ENCODE peak calls at places on chromosomes 3 and 15, in seven cellular contexts. A, T, Q, G, M, R and K are unnamed samples.

GRCh38 chr3:188264231-188265213 is 110.6 kb downstream of the LPP start:
- DNase-seq in A (no peak), T (no peak), Q (no peak), G (no peak), M (no peak), R (no peak), K (no peak)

GRCh38 chr15:66224946-66225345 is 28.6 kb downstream of the MEGF11 start:
- DNase-seq in A (no peak), T (no peak), Q (no peak), G (no peak), M (no peak), R (no peak), K (no peak)

GRCh38 chr3:38491215-38491614 is 4.9 kb upstream of the EXOG start:
- DNase-seq in A (no peak), T (no peak), Q (no peak), G (no peak), M (no peak), R (no peak), K (no peak)

GRCh38 chr3:109930592-109930991 is 593.2 kb upstream of the DPPA4 start:
- DNase-seq in A (peak; percentile 6), T (no peak), Q (no peak), G (no peak), M (no peak), R (no peak), K (no peak)

GRCh38 chr3:39166134-39166710 is 12.8 kb upstream of the CSRNP1 start:
- DNase-seq in A (peak; percentile 94), T (no peak), Q (peak; percentile 59), G (peak; percentile 83), M (no peak), R (no peak), K (peak; percentile 81)

GRCh38 chr3:17894434-17895060 is 152.1 kb upstream of the TBC1D5 start:
- DNase-seq in A (peak; percentile 75), T (no peak), Q (peak; percentile 1), G (peak; percentile 90), M (no peak), R (no peak), K (peak; percentile 10)

GRCh38 chr15:71400347-71400746 is 285.1 kb downstream of the THSD4 start:
- DNase-seq in A (no peak), T (no peak), Q (no peak), G (no peak), M (no peak), R (no peak), K (no peak)

GRCh38 chr15:31222769-31223345 is 103.8 kb upstream of the KLF13 start:
- DNase-seq in A (no peak), T (no peak), Q (no peak), G (no peak), M (no peak), R (no peak), K (no peak)

GRCh38 chr3:152834354-152835310 is at the start of gene P2RY1:
- DNase-seq in A (peak; percentile 67), T (no peak), Q (peak; percentile 77), G (peak; percentile 95), M (no peak), R (peak; percentile 12), K (peak; percentile 56)

GRCh38 chr15:89828324-89829145 is 13.9 kb upstream of the ANPEP start:
- DNase-seq in A (peak; percentile 47), T (no peak), Q (no peak), G (no peak), M (no peak), R (no peak), K (no peak)